ENCODE peak calls at places on chromosomes 4 and X, in six cellular contexts. J is neural progenitor cell; F is activated T-cell treated with anti-CD3 and anti-CD28 coated beads, Interleukin-2, amount 50 U/mL, for 72 hours; E is right lobe of liver; P is CD4-positive, alpha-beta T cell; D is choroid plexus epithelial cell. C is an unnamed sample.

GRCh38 chr4:52791936-52792335 is 40.7 kb upstream of the ERVMER34-1 start:
- DNase-seq in J (no peak), F (no peak), E (no peak), P (no peak), D (no peak), C (no peak)

GRCh38 chr4:6834867-6835266 is 52.3 kb downstream of the KIAA0232 start:
- DNase-seq in J (no peak), F (no peak), E (no peak), P (no peak), D (peak), C (no peak)

GRCh38 chr4:10529891-10530786 is 72.9 kb upstream of the ZNF518B start:
- DNase-seq in J (no peak), F (no peak), E (no peak), P (no peak), D (peak), C (no peak)

GRCh38 chr4:53591372-53591892 is at the start of gene LNX1:
- DNase-seq in J (peak), F (no peak), E (peak), P (no peak), D (no peak), C (peak)

GRCh38 chrX:136856050-136856449 is 24.5 kb downstream of the RBMX start:
- DNase-seq in J (no peak), F (peak), E (no peak), P (no peak), D (no peak), C (no peak)

GRCh38 chr4:168521736-168522135 is 24.9 kb downstream of the PALLD start:
- DNase-seq in J (no peak), F (no peak), E (no peak), P (no peak), D (no peak), C (no peak)

GRCh38 chr4:121582296-121582695 is 114.5 kb downstream of the ANXA5 start:
- DNase-seq in J (no peak), F (no peak), E (no peak), P (no peak), D (no peak), C (no peak)

GRCh38 chrX:13483773-13484172 is 85.6 kb upstream of the EGFL6 start:
- DNase-seq in J (no peak), F (no peak), E (no peak), P (no peak), D (no peak), C (no peak)

GRCh38 chr4:81136161-81136910 is 78.7 kb downstream of the PRKG2 start:
- DNase-seq in J (no peak), F (no peak), E (no peak), P (no peak), D (peak), C (no peak)

GRCh38 chr4:169079942-169080827 is 70.1 kb upstream of the CBR4 start:
- DNase-seq in J (no peak), F (peak), E (peak), P (no peak), D (peak), C (peak)

GRCh38 chrX:38341442-38341841 is 11.0 kb upstream of the OTC start:
- DNase-seq in J (no peak), F (no peak), E (no peak), P (no peak), D (no peak), C (no peak)

GRCh38 chrX:121863976-121864375 is 816.6 kb downstream of the GLUD2 start:
- DNase-seq in J (no peak), F (no peak), E (no peak), P (no peak), D (no peak), C (no peak)

GRCh38 chr4:153257966-153258365 is 53.7 kb downstream of the TRIM2 start:
- DNase-seq in J (peak), F (no peak), E (no peak), P (no peak), D (no peak), C (no peak)

GRCh38 chr4:2643555-2643954 is 107.1 kb downstream of the FAM193A start:
- DNase-seq in J (no peak), F (no peak), E (no peak), P (no peak), D (no peak), C (peak)

GRCh38 chrX:22110729-22111494 is 78.8 kb downstream of the PHEX start:
- DNase-seq in J (no peak), F (no peak), E (peak), P (no peak), D (peak), C (no peak)

GRCh38 chrX:108123591-108124366 is 32.2 kb downstream of the ATG4A start:
- DNase-seq in J (no peak), F (no peak), E (no peak), P (no peak), D (no peak), C (no peak)

GRCh38 chrX:107712231-107713204 is 63.1 kb downstream of the TSC22D3 start:
- DNase-seq in J (no peak), F (no peak), E (peak), P (peak), D (peak), C (no peak)

GRCh38 chrX:96425204-96425603 is 259.4 kb upstream of the DIAPH2 start:
- DNase-seq in J (no peak), F (no peak), E (no peak), P (no peak), D (no peak), C (no peak)

GRCh38 chrX:13371191-13371590 is 51.3 kb upstream of the ATXN3L start:
- DNase-seq in J (no peak), F (no peak), E (no peak), P (no peak), D (peak), C (no peak)

GRCh38 chr4:152310223-152310622 is 225.7 kb downstream of the FBXW7 start:
- DNase-seq in J (no peak), F (no peak), E (no peak), P (no peak), D (peak), C (no peak)

GRCh38 chr4:122911588-122911987 is 10.8 kb downstream of the NUDT6 start:
- DNase-seq in J (no peak), F (no peak), E (no peak), P (no peak), D (peak), C (no peak)

GRCh38 chr4:100071531-100071930 is 118.7 kb downstream of the DDIT4L start:
- DNase-seq in J (no peak), F (no peak), E (no peak), P (no peak), D (no peak), C (no peak)

GRCh38 chrX:153973127-153974002 is 811 bp downstream of the TMEM187 start:
- DNase-seq in J (no peak), F (no peak), E (no peak), P (no peak), D (peak), C (no peak)

GRCh38 chrX:107724653-107725052 is 50.9 kb downstream of the TSC22D3 start:
- DNase-seq in J (no peak), F (no peak), E (no peak), P (no peak), D (no peak), C (no peak)

GRCh38 chr4:105527081-105527480 is 25.3 kb upstream of the ARHGEF38 start:
- DNase-seq in J (no peak), F (no peak), E (no peak), P (no peak), D (no peak), C (no peak)

GRCh38 chrX:136032370-136032769 is 47.1 kb downstream of the SLC9A6 start:
- DNase-seq in J (no peak), F (no peak), E (no peak), P (no peak), D (no peak), C (no peak)

GRCh38 chr4:1234296-1234695 is 14.6 kb downstream of the CTBP1 start:
- DNase-seq in J (no peak), F (no peak), E (no peak), P (no peak), D (no peak), C (peak)

GRCh38 chrX:154136627-154137161 is 7.3 kb upstream of the OPN1LW start:
- DNase-seq in J (peak), F (peak), E (peak), P (peak), D (peak), C (peak)

GRCh38 chr4:139938414-139938813 is 215.6 kb downstream of the MAML3 start:
- DNase-seq in J (no peak), F (no peak), E (no peak), P (no peak), D (no peak), C (no peak)

GRCh38 chr4:24763631-24764302 is 31.6 kb upstream of the SOD3 start:
- DNase-seq in J (no peak), F (no peak), E (no peak), P (no peak), D (peak), C (no peak)

GRCh38 chr4:60726779-60727178 is 473.3 kb upstream of the ADGRL3 start:
- DNase-seq in J (no peak), F (no peak), E (no peak), P (no peak), D (no peak), C (no peak)

GRCh38 chrX:64151911-64152310 is 53.6 kb downstream of the AMER1 start:
- DNase-seq in J (no peak), F (no peak), E (no peak), P (no peak), D (no peak), C (no peak)

GRCh38 chr4:67397931-67398330 is 147.4 kb downstream of the CENPC start:
- DNase-seq in J (no peak), F (no peak), E (no peak), P (no peak), D (no peak), C (no peak)

GRCh38 chr4:64617813-64618212 is 208.6 kb upstream of the TECRL start:
- DNase-seq in J (no peak), F (no peak), E (no peak), P (no peak), D (no peak), C (no peak)

GRCh38 chr4:40731792-40732245 is 17.9 kb upstream of the NSUN7 start:
- DNase-seq in J (no peak), F (no peak), E (peak), P (no peak), D (no peak), C (peak)

GRCh38 chr4:109816082-109816442 is 500 bp downstream of the GAR1 start:
- DNase-seq in J (peak), F (peak), E (no peak), P (peak), D (no peak), C (peak)

GRCh38 chr4:7267829-7268228 is 75.5 kb downstream of the SORCS2 start:
- DNase-seq in J (no peak), F (no peak), E (no peak), P (no peak), D (no peak), C (no peak)

GRCh38 chrX:130830599-130831346 is 72.2 kb downstream of the ENOX2 start:
- DNase-seq in J (no peak), F (no peak), E (no peak), P (no peak), D (no peak), C (no peak)

GRCh38 chrX:145524931-145525330 is 277.6 kb downstream of the SPANXN1 start:
- DNase-seq in J (no peak), F (no peak), E (no peak), P (no peak), D (no peak), C (no peak)

GRCh38 chrX:1400731-1401471 is 9.0 kb upstream of the SLC25A6 start:
- DNase-seq in J (peak), F (no peak), E (no peak), P (no peak), D (no peak), C (peak)